ENCODE peak calls at places on chromosomes 6 and 20, in eight cellular contexts. F is ascending aorta; H is stimulated activated CD8-positive, alpha-beta memory T cell treated with anti-CD3 and anti-CD28 coated beads, Interleukin-15, amount 100 ng/mL, for 24 hours; P is T-cell; T is type B pancreatic cell; X is SK-N-MC; V is NT2/D1; U is choroid plexus epithelial cell. B is an unnamed sample.

GRCh38 chr20:25669826-25670422 is 26.7 kb downstream of the ZNF337 start:
- DNase-seq in F (no peak), H (no peak), P (no peak), T (no peak), X (no peak), V (no peak), U (peak), B (no peak)

GRCh38 chr6:109322825-109323580 is 59.3 kb downstream of the CD164 start:
- DNase-seq in F (peak), H (no peak), P (no peak), T (no peak), X (no peak), V (no peak), U (no peak), B (peak)

GRCh38 chr20:53678315-53678989 is 84.8 kb upstream of the ZNF217 start:
- DNase-seq in F (no peak), H (no peak), P (no peak), T (no peak), X (no peak), V (no peak), U (peak), B (peak)

GRCh38 chr6:43219119-43219518 is 10.2 kb downstream of the DNPH1 start:
- DNase-seq in F (no peak), H (no peak), P (no peak), T (no peak), X (no peak), V (no peak), U (no peak), B (no peak)

GRCh38 chr20:32155017-32155965 is 45.8 kb downstream of the TM9SF4 start:
- DNase-seq in F (peak), H (no peak), P (peak), T (no peak), X (no peak), V (peak), U (peak), B (peak)

GRCh38 chr6:148852688-148853087 is 105.9 kb downstream of the UST start:
- DNase-seq in F (no peak), H (no peak), P (no peak), T (no peak), X (no peak), V (no peak), U (no peak), B (no peak)

GRCh38 chr20:571754-572331 is 28.3 kb upstream of the CSNK2A1 start:
- DNase-seq in F (no peak), H (no peak), P (no peak), T (no peak), X (no peak), V (no peak), U (no peak), B (no peak)

GRCh38 chr20:57678340-57678739 is 31.5 kb downstream of the PMEPA1 start:
- DNase-seq in F (no peak), H (no peak), P (no peak), T (no peak), X (no peak), V (no peak), U (no peak), B (no peak)

GRCh38 chr6:154995241-154996162 is at the start of gene TIAM2:
- DNase-seq in F (no peak), H (no peak), P (no peak), T (peak), X (no peak), V (no peak), U (no peak), B (no peak)

GRCh38 chr6:84033523-84034451 is at the start of gene MRAP2:
- DNase-seq in F (no peak), H (no peak), P (no peak), T (no peak), X (no peak), V (no peak), U (peak), B (peak)

GRCh38 chr6:126625019-126625418 is 285.1 kb downstream of the CENPW start:
- DNase-seq in F (no peak), H (no peak), P (no peak), T (no peak), X (no peak), V (peak), U (peak), B (peak)

GRCh38 chr6:26536571-26537159 is 1.5 kb upstream of the HMGN4 start:
- DNase-seq in F (no peak), H (no peak), P (no peak), T (no peak), X (no peak), V (no peak), U (peak), B (peak)

GRCh38 chr6:16805190-16805860 is 44.1 kb upstream of the ATXN1 start:
- DNase-seq in F (no peak), H (no peak), P (no peak), T (no peak), X (no peak), V (no peak), U (peak), B (no peak)

GRCh38 chr6:3473773-3474172 is 16.9 kb upstream of the SLC22A23 start:
- DNase-seq in F (no peak), H (no peak), P (no peak), T (no peak), X (no peak), V (no peak), U (no peak), B (no peak)

GRCh38 chr6:1615651-1616420 is 6.1 kb downstream of the FOXC1 start:
- DNase-seq in F (no peak), H (no peak), P (no peak), T (no peak), X (no peak), V (no peak), U (no peak), B (no peak)

GRCh38 chr6:3159805-3160781 is 2.7 kb upstream of the TUBB2A start:
- DNase-seq in F (no peak), H (no peak), P (peak), T (no peak), X (no peak), V (no peak), U (no peak), B (peak)

GRCh38 chr6:147699637-147700036 is 191.1 kb downstream of the SAMD5 start:
- DNase-seq in F (no peak), H (no peak), P (no peak), T (no peak), X (no peak), V (no peak), U (peak), B (no peak)

GRCh38 chr6:11410539-11411307 is 126.8 kb upstream of the TMEM170B start:
- DNase-seq in F (no peak), H (no peak), P (no peak), T (no peak), X (no peak), V (no peak), U (no peak), B (no peak)

GRCh38 chr6:8183266-8183665 is 80.9 kb upstream of the EEF1E1 start:
- DNase-seq in F (no peak), H (no peak), P (no peak), T (no peak), X (no peak), V (no peak), U (no peak), B (no peak)

GRCh38 chr20:50427740-50428462 is 82.3 kb upstream of the PTPN1 start:
- DNase-seq in F (peak), H (no peak), P (no peak), T (no peak), X (no peak), V (no peak), U (peak), B (no peak)

GRCh38 chr6:139316622-139317317 is 25.0 kb upstream of the TXLNB start:
- DNase-seq in F (no peak), H (no peak), P (no peak), T (no peak), X (no peak), V (no peak), U (no peak), B (no peak)

GRCh38 chr20:58293453-58293852 is 16.1 kb upstream of the RAB22A start:
- DNase-seq in F (no peak), H (no peak), P (no peak), T (no peak), X (no peak), V (no peak), U (no peak), B (peak)

B was measured in OCI-M1.